ENCODE peak calls at places on chromosomes 1 and 21, in ten cellular contexts. A, K, R, T, I, P, O, H, B and D are unnamed samples.

GRCh38 chr1:37865348-37866119 is 6.1 kb upstream of the MTF1 start:
- DNase-seq in T (no peak), P (peak; percentile 26), B (no peak), I (peak; percentile 12), O (no peak), H (no peak), K (peak; percentile 9), R (no peak), A (no peak), D (no peak)

GRCh38 chr1:1246230-1246600 is 307 bp downstream of the C1QTNF12 start:
- DNase-seq in A (no peak), K (no peak), B (no peak), P (no peak), O (no peak), I (no peak), R (no peak), T (no peak), H (no peak), D (no peak)

GRCh38 chr1:169113613-169114119 is 7.2 kb downstream of the ATP1B1 start:
- DNase-seq in B (peak; percentile 69), I (no peak), H (peak; percentile 93), K (peak; percentile 58), P (peak; percentile 98), O (peak; percentile 29), R (no peak), T (no peak), A (no peak), D (no peak)

GRCh38 chr1:156498447-156499193 is 2.0 kb downstream of the MEF2D start:
- DNase-seq in P (peak; percentile 63), O (no peak), R (peak; percentile 40), H (no peak), A (no peak), T (peak; percentile 46), K (peak; percentile 50), I (no peak), B (peak; percentile 61), D (no peak)

GRCh38 chr21:45279446-45280177 is 8.1 kb downstream of the POFUT2 start:
- DNase-seq in R (no peak), T (no peak), O (no peak), K (no peak), P (no peak), H (no peak), B (no peak), I (no peak), A (no peak), D (peak; percentile 13)

GRCh38 chr1:243264718-243265117 is 8.9 kb downstream of the SDCCAG8 start:
- DNase-seq in R (no peak), T (no peak), P (peak; percentile 78), K (peak; percentile 44), H (no peak), I (no peak), A (no peak), B (peak; percentile 47), O (no peak), D (no peak)

GRCh38 chr1:48202030-48202752 is 20.3 kb upstream of the SLC5A9 start:
- DNase-seq in H (peak; percentile 95), K (peak; percentile 50), P (peak; percentile 97), R (peak; percentile 74), B (peak; percentile 84), I (peak; percentile 20), T (peak; percentile 71), O (no peak), A (peak; percentile 76), D (no peak)

GRCh38 chr1:234968470-234968869 is 160.2 kb downstream of the TOMM20 start:
- DNase-seq in O (no peak), P (no peak), K (no peak), R (no peak), B (no peak), A (no peak), T (no peak), I (no peak), H (no peak), D (no peak)

GRCh38 chr1:30100186-30100862 is 623.1 kb downstream of the MATN1 start:
- DNase-seq in O (no peak), P (no peak), K (no peak), H (no peak), A (no peak), B (no peak), R (no peak), I (no peak), T (no peak), D (no peak)

GRCh38 chr1:178939328-178939727 is 68.5 kb upstream of the ANGPTL1 start:
- DNase-seq in H (no peak), O (no peak), A (no peak), T (no peak), R (no peak), I (no peak), K (no peak), B (no peak), P (no peak), D (no peak)

GRCh38 chr1:22317231-22317919 is 134.3 kb upstream of the ZBTB40 start:
- DNase-seq in O (no peak), K (no peak), T (no peak), A (peak; percentile 19), R (no peak), H (no peak), P (no peak), I (no peak), B (no peak), D (no peak)

GRCh38 chr1:41540886-41541591 is 56.6 kb upstream of the EDN2 start:
- DNase-seq in H (peak; percentile 23), A (no peak), B (no peak), P (peak; percentile 61), T (no peak), K (no peak), O (no peak), R (no peak), I (no peak), D (peak; percentile 14)

GRCh38 chr1:181135462-181135781 is 46.9 kb downstream of the IER5 start:
- DNase-seq in A (no peak), K (no peak), I (no peak), T (no peak), B (peak; percentile 77), P (peak; percentile 49), R (no peak), H (no peak), O (no peak), D (no peak)

GRCh38 chr21:44952116-44952928 is 12.5 kb downstream of the SLX9 start:
- DNase-seq in B (no peak), T (no peak), P (no peak), R (no peak), I (no peak), A (no peak), K (no peak), H (no peak), O (no peak), D (no peak)

GRCh38 chr1:66540434-66541032 is 6.6 kb downstream of the SGIP1 start:
- DNase-seq in B (peak; percentile 43), A (no peak), K (no peak), H (no peak), R (no peak), T (no peak), O (no peak), P (peak; percentile 83), I (no peak), D (no peak)

GRCh38 chr1:241639653-241640148 is 468 bp downstream of the CHML start:
- DNase-seq in H (no peak), I (peak; percentile 22), B (peak; percentile 53), P (peak; percentile 41), R (peak; percentile 42), A (peak; percentile 26), T (no peak), O (no peak), K (no peak), D (no peak)

GRCh38 chr1:176560681-176561080 is 97.7 kb downstream of the PAPPA2 start:
- DNase-seq in R (no peak), B (peak; percentile 22), H (no peak), K (peak; percentile 7), I (no peak), A (no peak), P (peak; percentile 29), T (no peak), O (no peak), D (no peak)

GRCh38 chr1:35298464-35298863 is 30.0 kb downstream of the ZMYM4 start:
- DNase-seq in R (no peak), I (peak; percentile 12), P (peak; percentile 44), K (peak; percentile 20), B (peak; percentile 73), O (no peak), A (peak; percentile 1), T (peak; percentile 25), H (no peak), D (no peak)

GRCh38 chr1:20988030-20988825 is 188.5 kb downstream of the EIF4G3 start:
- DNase-seq in B (peak; percentile 50), H (no peak), I (no peak), P (peak; percentile 14), O (no peak), T (no peak), K (peak; percentile 1), A (no peak), R (no peak), D (no peak)

GRCh38 chr1:246161626-246162025 is 345.5 kb downstream of the SMYD3 start:
- DNase-seq in P (peak; percentile 77), T (no peak), K (peak; percentile 57), H (no peak), B (peak; percentile 71), I (no peak), R (no peak), O (no peak), A (no peak), D (no peak)

GRCh38 chr21:43369124-43369523 is 57.8 kb downstream of the SIK1 start:
- DNase-seq in B (peak; percentile 51), T (peak; percentile 24), R (no peak), H (no peak), K (no peak), I (no peak), P (peak; percentile 43), O (no peak), A (no peak), D (no peak)

GRCh38 chr1:9079980-9080703 is 10.7 kb upstream of the SLC2A5 start:
- DNase-seq in B (no peak), R (no peak), O (no peak), T (no peak), I (no peak), K (no peak), P (no peak), H (no peak), A (no peak), D (no peak)

GRCh38 chr1:226593541-226593940 is 45.0 kb downstream of the STUM start:
- DNase-seq in K (no peak), T (no peak), A (no peak), B (no peak), I (no peak), O (no peak), H (no peak), R (no peak), P (no peak), D (no peak)

GRCh38 chr21:17491716-17492414 is 21.0 kb upstream of the CXADR start:
- DNase-seq in R (peak; percentile 64), I (no peak), B (peak; percentile 92), A (no peak), P (peak; percentile 100), O (no peak), K (peak; percentile 90), H (peak; percentile 99), T (no peak), D (no peak)

GRCh38 chr1:63662846-63663245 is 69.6 kb downstream of the PGM1 start:
- DNase-seq in R (no peak), B (no peak), H (no peak), K (no peak), A (no peak), O (peak; percentile 62), T (no peak), I (no peak), P (peak; percentile 85), D (no peak)

GRCh38 chr1:66231162-66232077 is 302.5 kb upstream of the SGIP1 start:
- DNase-seq in H (no peak), B (peak; percentile 57), T (no peak), I (no peak), A (no peak), O (no peak), K (peak; percentile 46), P (peak; percentile 58), R (no peak), D (no peak)

GRCh38 chr21:42193131-42193671 is 25.7 kb upstream of the ABCG1 start:
- DNase-seq in I (no peak), T (no peak), B (no peak), A (no peak), H (peak; percentile 41), O (no peak), R (peak; percentile 13), P (peak; percentile 23), K (no peak), D (no peak)

GRCh38 chr1:25099343-25099951 is 132.9 kb downstream of the SYF2 start:
- DNase-seq in A (no peak), T (peak; percentile 27), I (peak; percentile 6), P (peak; percentile 10), R (no peak), H (no peak), B (no peak), K (no peak), O (no peak), D (no peak)